ENCODE peak calls at places on chromosomes 1 and 21, in five cellular contexts. One of them, this sample, is unnamed.
A peak's percentile ranks its signal among the peaks of the same experiment; 100 is the strongest.

GRCh38 chr1:78254517-78254916 is 208.8 kb downstream of the GIPC2 start:
- DNase-seq in HAP-1: no peak
- DNase-seq in nephron progenitor cell: no peak
- DNase-seq in fibroblast of the aortic adventitia: peak; percentile 60
- DNase-seq in substantia nigra: no peak
- DNase-seq in this sample: no peak

GRCh38 chr1:186183219-186183618 is 191.8 kb downstream of the TPR start:
- DNase-seq in nephron progenitor cell: no peak
- DNase-seq in HAP-1: no peak
- DNase-seq in fibroblast of the aortic adventitia: peak; percentile 82
- DNase-seq in substantia nigra: no peak
- DNase-seq in this sample: no peak

GRCh38 chr1:25922633-25923567 is 16.7 kb upstream of the STMN1 start:
- DNase-seq in fibroblast of the aortic adventitia: no peak
- DNase-seq in nephron progenitor cell: peak; percentile 52
- DNase-seq in HAP-1: no peak
- DNase-seq in substantia nigra: peak; percentile 72
- DNase-seq in this sample: no peak

GRCh38 chr1:11138952-11139351 is 39.3 kb upstream of the EXOSC10 start:
- DNase-seq in substantia nigra: no peak
- DNase-seq in nephron progenitor cell: no peak
- DNase-seq in HAP-1: no peak
- DNase-seq in fibroblast of the aortic adventitia: peak; percentile 59
- DNase-seq in this sample: no peak

GRCh38 chr1:60073605-60074278 is at the start of gene C1orf87:
- DNase-seq in fibroblast of the aortic adventitia: no peak
- DNase-seq in nephron progenitor cell: peak; percentile 26
- DNase-seq in HAP-1: no peak
- DNase-seq in substantia nigra: no peak
- DNase-seq in this sample: peak; percentile 28

GRCh38 chr1:11929849-11930248 is 3.6 kb upstream of the KIAA2013 start:
- DNase-seq in fibroblast of the aortic adventitia: peak; percentile 65
- DNase-seq in nephron progenitor cell: peak; percentile 37
- DNase-seq in HAP-1: peak; percentile 11
- DNase-seq in substantia nigra: peak; percentile 18
- DNase-seq in this sample: no peak

GRCh38 chr1:147812799-147813198 is 52.4 kb upstream of the GJA5 start:
- DNase-seq in HAP-1: no peak
- DNase-seq in substantia nigra: no peak
- DNase-seq in nephron progenitor cell: no peak
- DNase-seq in fibroblast of the aortic adventitia: peak; percentile 58
- DNase-seq in this sample: no peak

GRCh38 chr1:99648107-99648506 is 2.2 kb downstream of the PALMD start:
- DNase-seq in fibroblast of the aortic adventitia: no peak
- DNase-seq in nephron progenitor cell: no peak
- DNase-seq in HAP-1: no peak
- DNase-seq in substantia nigra: no peak
- DNase-seq in this sample: no peak

GRCh38 chr21:34926784-34927548 is 122.1 kb downstream of the RUNX1 start:
- DNase-seq in substantia nigra: no peak
- DNase-seq in fibroblast of the aortic adventitia: peak; percentile 66
- DNase-seq in nephron progenitor cell: no peak
- DNase-seq in HAP-1: no peak
- DNase-seq in this sample: no peak

GRCh38 chr1:239987103-239987745 is 104.5 kb upstream of the FMN2 start:
- DNase-seq in HAP-1: peak; percentile 19
- DNase-seq in nephron progenitor cell: peak; percentile 53
- DNase-seq in substantia nigra: no peak
- DNase-seq in fibroblast of the aortic adventitia: peak; percentile 72
- DNase-seq in this sample: no peak

GRCh38 chr1:7538033-7538432 is 233.1 kb upstream of the VAMP3 start:
- DNase-seq in fibroblast of the aortic adventitia: no peak
- DNase-seq in HAP-1: no peak
- DNase-seq in nephron progenitor cell: no peak
- DNase-seq in substantia nigra: no peak
- DNase-seq in this sample: no peak

GRCh38 chr21:45138199-45139002 is 64.0 kb downstream of the ADARB1 start:
- DNase-seq in HAP-1: peak; percentile 52
- DNase-seq in fibroblast of the aortic adventitia: peak; percentile 70
- DNase-seq in substantia nigra: no peak
- DNase-seq in nephron progenitor cell: peak; percentile 83
- DNase-seq in this sample: peak; percentile 52

GRCh38 chr1:9233241-9233941 is 1.2 kb upstream of the H6PD start:
- DNase-seq in nephron progenitor cell: no peak
- DNase-seq in HAP-1: no peak
- DNase-seq in substantia nigra: peak; percentile 86
- DNase-seq in fibroblast of the aortic adventitia: peak; percentile 93
- DNase-seq in this sample: no peak

GRCh38 chr21:42366292-42367010 is at the start of gene TFF1:
- DNase-seq in HAP-1: no peak
- DNase-seq in fibroblast of the aortic adventitia: no peak
- DNase-seq in nephron progenitor cell: no peak
- DNase-seq in substantia nigra: no peak
- DNase-seq in this sample: no peak

This sample was measured in iPS DF 19.7.